ENCODE peak calls at places on chromosome 4, in seven cellular contexts. One of them, this sample, is unnamed. For H3K9me3, the result is how much of the 10 kb centered on the place peaks cover.

GRCh38 chr4:85968945-85969830 is 390.7 kb downstream of the MAPK10 start:
- DNase-seq in aorta: no peak
- DNase-seq in left lung: no peak
- DNase-seq in Karpas-422: peak
- DNase-seq in CD4-positive, alpha-beta T cell: no peak
- DNase-seq in thoracic aorta: no peak
- DNase-seq in body of pancreas: peak
- DNase-seq in this sample: no peak

GRCh38 chr4:10161840-10162239 is 45.2 kb upstream of the WDR1 start:
- DNase-seq in aorta: no peak
- DNase-seq in left lung: no peak
- DNase-seq in Karpas-422: no peak
- DNase-seq in CD4-positive, alpha-beta T cell: no peak
- DNase-seq in thoracic aorta: no peak
- DNase-seq in body of pancreas: no peak
- DNase-seq in this sample: peak

GRCh38 chr4:168708108-168708507 is 211.3 kb downstream of the PALLD start:
- DNase-seq in aorta: no peak
- DNase-seq in left lung: no peak
- DNase-seq in Karpas-422: no peak
- DNase-seq in CD4-positive, alpha-beta T cell: no peak
- DNase-seq in thoracic aorta: no peak
- DNase-seq in body of pancreas: no peak
- DNase-seq in this sample: no peak

GRCh38 chr4:152528060-152528459 is 7.8 kb downstream of the FBXW7 start:
- DNase-seq in aorta: no peak
- DNase-seq in left lung: no peak
- DNase-seq in Karpas-422: no peak
- DNase-seq in CD4-positive, alpha-beta T cell: no peak
- DNase-seq in thoracic aorta: no peak
- DNase-seq in body of pancreas: no peak
- DNase-seq in this sample: no peak

GRCh38 chr4:156946508-156947197 is 24.9 kb downstream of the PDGFC start:
- DNase-seq in aorta: no peak
- DNase-seq in left lung: no peak
- DNase-seq in Karpas-422: no peak
- DNase-seq in CD4-positive, alpha-beta T cell: no peak
- DNase-seq in thoracic aorta: no peak
- DNase-seq in body of pancreas: peak
- DNase-seq in this sample: no peak

GRCh38 chr4:39062499-39062898 is 467 bp downstream of the KLHL5 start:
- DNase-seq in aorta: no peak
- DNase-seq in left lung: no peak
- DNase-seq in Karpas-422: no peak
- DNase-seq in CD4-positive, alpha-beta T cell: no peak
- DNase-seq in thoracic aorta: no peak
- DNase-seq in body of pancreas: no peak
- DNase-seq in this sample: no peak

GRCh38 chr4:119962631-119963030 is 104.0 kb downstream of the MAD2L1 start:
- DNase-seq in aorta: no peak
- DNase-seq in left lung: no peak
- DNase-seq in Karpas-422: no peak
- DNase-seq in CD4-positive, alpha-beta T cell: no peak
- DNase-seq in thoracic aorta: no peak
- DNase-seq in body of pancreas: no peak
- DNase-seq in this sample: no peak

GRCh38 chr4:48071171-48071570 is 54.6 kb downstream of the NIPAL1 start:
- DNase-seq in aorta: no peak
- DNase-seq in left lung: no peak
- DNase-seq in Karpas-422: no peak
- DNase-seq in CD4-positive, alpha-beta T cell: no peak
- DNase-seq in thoracic aorta: no peak
- DNase-seq in body of pancreas: no peak
- DNase-seq in this sample: no peak

GRCh38 chr4:73450398-73451004 is 14.5 kb downstream of the AFP start:
- DNase-seq in aorta: peak
- DNase-seq in left lung: no peak
- DNase-seq in Karpas-422: no peak
- DNase-seq in CD4-positive, alpha-beta T cell: no peak
- DNase-seq in thoracic aorta: peak
- DNase-seq in body of pancreas: peak
- DNase-seq in this sample: no peak

GRCh38 chr4:114364857-114365256 is 233.8 kb upstream of the UGT8 start:
- DNase-seq in aorta: no peak
- DNase-seq in left lung: no peak
- DNase-seq in Karpas-422: no peak
- DNase-seq in CD4-positive, alpha-beta T cell: no peak
- DNase-seq in thoracic aorta: no peak
- DNase-seq in body of pancreas: no peak
- DNase-seq in this sample: no peak

GRCh38 chr4:4302416-4302815 is 12.4 kb downstream of the ZBTB49 start:
- DNase-seq in aorta: no peak
- DNase-seq in left lung: no peak
- DNase-seq in Karpas-422: no peak
- DNase-seq in CD4-positive, alpha-beta T cell: no peak
- DNase-seq in thoracic aorta: no peak
- DNase-seq in body of pancreas: no peak
- DNase-seq in this sample: no peak

GRCh38 chr4:75038376-75038775 is 105.5 kb downstream of the PARM1 start:
- DNase-seq in aorta: no peak
- DNase-seq in left lung: no peak
- DNase-seq in Karpas-422: no peak
- DNase-seq in CD4-positive, alpha-beta T cell: no peak
- DNase-seq in thoracic aorta: no peak
- DNase-seq in body of pancreas: no peak
- DNase-seq in this sample: no peak

GRCh38 chr4:183848762-183849161 is 56.3 kb upstream of the STOX2 start:
- DNase-seq in aorta: no peak
- DNase-seq in left lung: no peak
- DNase-seq in Karpas-422: no peak
- DNase-seq in CD4-positive, alpha-beta T cell: no peak
- DNase-seq in thoracic aorta: no peak
- DNase-seq in body of pancreas: no peak
- DNase-seq in this sample: no peak

GRCh38 chr4:110735691-110736090 is 112.8 kb upstream of the PITX2 start:
- DNase-seq in aorta: no peak
- DNase-seq in left lung: no peak
- DNase-seq in Karpas-422: no peak
- DNase-seq in CD4-positive, alpha-beta T cell: no peak
- DNase-seq in thoracic aorta: no peak
- DNase-seq in body of pancreas: no peak
- DNase-seq in this sample: no peak

GRCh38 chr4:54100607-54101189 is 735 bp downstream of the GSX2 start:
- DNase-seq in aorta: no peak
- DNase-seq in left lung: no peak
- DNase-seq in Karpas-422: peak
- DNase-seq in CD4-positive, alpha-beta T cell: no peak
- DNase-seq in thoracic aorta: no peak
- DNase-seq in body of pancreas: no peak
- DNase-seq in this sample: no peak

GRCh38 chr4:149343614-149344013 is 472.0 kb downstream of the IQCM start:
- DNase-seq in aorta: no peak
- DNase-seq in left lung: no peak
- DNase-seq in Karpas-422: no peak
- DNase-seq in CD4-positive, alpha-beta T cell: no peak
- DNase-seq in thoracic aorta: no peak
- DNase-seq in body of pancreas: no peak
- DNase-seq in this sample: no peak

GRCh38 chr4:140637836-140638235 is 69.1 kb upstream of the UCP1 start:
- DNase-seq in aorta: no peak
- DNase-seq in left lung: no peak
- DNase-seq in Karpas-422: peak
- DNase-seq in CD4-positive, alpha-beta T cell: no peak
- DNase-seq in thoracic aorta: no peak
- DNase-seq in body of pancreas: peak
- DNase-seq in this sample: no peak
- H3K9me3 ChIP-seq in aorta: under half
- H3K9me3 ChIP-seq in left lung: under half
- H3K9me3 ChIP-seq in Karpas-422: under half
- H3K9me3 ChIP-seq in CD4-positive, alpha-beta T cell: under half
- H3K9me3 ChIP-seq in thoracic aorta: under half
- H3K9me3 ChIP-seq in body of pancreas: under half
- H3K9me3 ChIP-seq in this sample: under half

DNA sequence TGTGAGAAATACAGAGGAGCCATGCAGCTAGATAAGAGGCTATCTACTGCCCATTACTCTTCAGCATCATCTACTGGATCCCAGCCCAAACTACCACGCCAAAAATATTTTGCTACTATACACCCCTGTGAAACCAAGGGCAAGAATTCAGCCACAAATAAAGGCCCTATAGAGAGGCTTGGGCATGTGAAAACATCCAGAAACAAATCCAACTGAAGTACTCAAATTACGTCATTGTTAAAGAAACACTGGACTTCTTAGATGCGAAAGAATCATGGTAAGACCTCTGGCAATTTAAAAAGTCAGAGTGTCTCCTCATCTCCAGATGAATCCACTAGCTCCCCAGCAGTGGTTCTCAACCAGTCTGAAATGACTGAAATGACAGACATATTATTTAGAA is 12.8 kb downstream of the NDST3 start:
- DNase-seq in aorta: no peak
- DNase-seq in left lung: no peak
- DNase-seq in Karpas-422: no peak
- DNase-seq in CD4-positive, alpha-beta T cell: no peak
- DNase-seq in thoracic aorta: no peak
- DNase-seq in body of pancreas: no peak
- DNase-seq in this sample: no peak
- H3K9me3 ChIP-seq in aorta: under half
- H3K9me3 ChIP-seq in left lung: under half
- H3K9me3 ChIP-seq in Karpas-422: under half
- H3K9me3 ChIP-seq in CD4-positive, alpha-beta T cell: under half
- H3K9me3 ChIP-seq in thoracic aorta: under half
- H3K9me3 ChIP-seq in body of pancreas: under half
- H3K9me3 ChIP-seq in this sample: under half

GRCh38 chr4:26116057-26116456 is 202.0 kb downstream of the SMIM20 start:
- DNase-seq in aorta: no peak
- DNase-seq in left lung: no peak
- DNase-seq in Karpas-422: no peak
- DNase-seq in CD4-positive, alpha-beta T cell: no peak
- DNase-seq in thoracic aorta: no peak
- DNase-seq in body of pancreas: no peak
- DNase-seq in this sample: no peak

GRCh38 chr4:26108024-26108423 is 194.0 kb downstream of the SMIM20 start:
- DNase-seq in aorta: no peak
- DNase-seq in left lung: no peak
- DNase-seq in Karpas-422: no peak
- DNase-seq in CD4-positive, alpha-beta T cell: no peak
- DNase-seq in thoracic aorta: no peak
- DNase-seq in body of pancreas: no peak
- DNase-seq in this sample: no peak

GRCh38 chr4:26110493-26110892 is 196.5 kb downstream of the SMIM20 start:
- DNase-seq in aorta: no peak
- DNase-seq in left lung: no peak
- DNase-seq in Karpas-422: no peak
- DNase-seq in CD4-positive, alpha-beta T cell: no peak
- DNase-seq in thoracic aorta: no peak
- DNase-seq in body of pancreas: no peak
- DNase-seq in this sample: no peak

DNA sequence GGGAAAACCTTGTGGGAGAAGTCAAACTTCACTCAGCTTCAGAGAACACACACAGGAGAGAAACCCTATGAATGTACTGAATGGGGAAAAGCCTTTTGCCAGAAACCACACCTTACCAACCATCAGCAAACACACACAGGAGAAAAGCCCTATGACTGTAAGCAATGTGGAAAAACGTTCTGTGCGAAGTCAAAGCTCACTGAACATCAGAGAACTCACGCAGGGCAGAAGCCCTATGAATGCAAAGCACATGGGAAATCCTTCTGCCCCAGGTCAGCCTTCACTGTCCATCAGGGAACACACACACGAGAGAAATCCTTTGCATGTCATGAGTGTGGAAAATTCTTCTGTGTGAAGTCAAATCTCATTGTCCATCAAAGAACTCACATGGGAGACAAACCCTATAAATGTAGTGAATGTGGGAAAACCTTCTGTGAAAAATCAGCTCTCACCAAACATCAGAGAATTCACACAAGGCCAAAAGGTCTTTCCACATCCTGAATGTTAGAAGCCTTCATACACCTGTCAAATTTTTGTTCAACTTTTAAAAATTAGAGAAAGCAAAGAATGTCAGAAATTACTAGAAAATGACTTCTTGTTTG is 199.4 kb downstream of the SMIM20 start:
- DNase-seq in aorta: no peak
- DNase-seq in left lung: no peak
- DNase-seq in Karpas-422: no peak
- DNase-seq in CD4-positive, alpha-beta T cell: no peak
- DNase-seq in thoracic aorta: no peak
- DNase-seq in body of pancreas: no peak
- DNase-seq in this sample: no peak
- H3K9me3 ChIP-seq in aorta: under half
- H3K9me3 ChIP-seq in left lung: under half
- H3K9me3 ChIP-seq in Karpas-422: under half
- H3K9me3 ChIP-seq in CD4-positive, alpha-beta T cell: under half
- H3K9me3 ChIP-seq in thoracic aorta: under half
- H3K9me3 ChIP-seq in body of pancreas: under half
- H3K9me3 ChIP-seq in this sample: under half

DNA sequence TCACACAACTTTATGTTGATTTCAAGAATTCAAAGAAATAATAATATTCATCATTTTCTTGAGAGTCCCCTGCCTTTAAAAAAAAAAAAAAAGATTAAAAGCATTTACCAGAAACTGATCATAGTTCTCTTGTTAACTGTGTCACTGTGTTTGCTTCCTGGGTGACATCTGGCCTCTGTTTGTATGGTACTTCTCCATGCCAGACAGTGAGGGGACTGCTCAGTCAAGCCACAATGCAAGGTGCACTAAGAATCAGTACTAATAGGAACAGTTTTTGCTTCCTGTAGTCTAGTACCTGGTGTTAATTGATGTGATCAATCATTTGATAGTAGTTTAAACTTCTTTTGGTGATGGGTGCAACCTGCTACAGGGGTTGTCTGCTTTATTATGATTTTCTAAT is 77.5 kb downstream of the PHOX2B start:
- DNase-seq in aorta: no peak
- DNase-seq in left lung: no peak
- DNase-seq in Karpas-422: no peak
- DNase-seq in CD4-positive, alpha-beta T cell: no peak
- DNase-seq in thoracic aorta: no peak
- DNase-seq in body of pancreas: peak
- DNase-seq in this sample: no peak
- H3K9me3 ChIP-seq in aorta: under half
- H3K9me3 ChIP-seq in left lung: under half
- H3K9me3 ChIP-seq in Karpas-422: under half
- H3K9me3 ChIP-seq in CD4-positive, alpha-beta T cell: under half
- H3K9me3 ChIP-seq in thoracic aorta: under half
- H3K9me3 ChIP-seq in body of pancreas: under half
- H3K9me3 ChIP-seq in this sample: under half

DNA sequence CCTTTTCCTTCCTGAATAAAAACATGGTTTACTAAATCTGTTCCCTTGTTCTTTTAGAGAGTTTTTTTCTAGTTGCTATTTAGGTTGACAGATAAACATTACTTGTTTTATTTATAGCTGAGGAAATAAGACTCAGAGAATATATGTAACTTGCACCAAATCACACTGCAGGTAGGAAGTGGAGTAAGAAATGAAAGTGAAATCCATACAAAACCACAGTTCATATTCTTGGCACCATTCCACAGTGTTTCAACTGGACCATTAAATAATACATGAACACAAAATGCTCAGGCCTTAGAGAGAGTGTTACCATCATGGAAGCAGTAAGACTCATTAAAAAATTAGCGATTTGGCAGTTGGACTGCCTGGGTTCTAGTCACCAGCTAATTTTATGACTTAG is 326.9 kb upstream of the SLIT2 start:
- DNase-seq in aorta: no peak
- DNase-seq in left lung: no peak
- DNase-seq in Karpas-422: no peak
- DNase-seq in CD4-positive, alpha-beta T cell: no peak
- DNase-seq in thoracic aorta: no peak
- DNase-seq in body of pancreas: no peak
- DNase-seq in this sample: no peak
- H3K9me3 ChIP-seq in aorta: under half
- H3K9me3 ChIP-seq in left lung: under half
- H3K9me3 ChIP-seq in Karpas-422: under half
- H3K9me3 ChIP-seq in CD4-positive, alpha-beta T cell: under half
- H3K9me3 ChIP-seq in thoracic aorta: under half
- H3K9me3 ChIP-seq in body of pancreas: under half
- H3K9me3 ChIP-seq in this sample: under half